ENCODE peak calls at places on chromosomes 4 and X, in seven cellular contexts. T, O, H, G, Z, C and D are unnamed samples.
A peak's percentile ranks its signal among the peaks of the same experiment; 100 is the strongest.

GRCh38 chr4:174222266-174222872 is 61.1 kb downstream of the FBXO8 start:
- DNase-seq in T (peak; percentile 27), O (no peak), H (no peak), G (no peak), Z (no peak), C (no peak), D (no peak)

GRCh38 chr4:105014242-105015031 is 132.2 kb upstream of the TET2 start:
- DNase-seq in T (no peak), O (no peak), H (no peak), G (no peak), Z (no peak), C (no peak), D (no peak)

GRCh38 chr4:181224826-181225225 is 1018.4 kb upstream of the TENM3 start:
- DNase-seq in T (no peak), O (no peak), H (no peak), G (no peak), Z (no peak), C (no peak), D (no peak)

GRCh38 chr4:28772066-28772465 is 1911.4 kb downstream of the STIM2 start:
- DNase-seq in T (peak; percentile 2), O (peak; percentile 58), H (peak; percentile 21), G (peak; percentile 34), Z (no peak), C (no peak), D (peak; percentile 4)

GRCh38 chr4:114217150-114217817 is 237.8 kb upstream of the ARSJ start:
- DNase-seq in T (no peak), O (no peak), H (no peak), G (no peak), Z (no peak), C (no peak), D (no peak)

GRCh38 chr4:118337954-118338353 is 14.8 kb downstream of the PRSS12 start:
- DNase-seq in T (no peak), O (no peak), H (no peak), G (no peak), Z (no peak), C (no peak), D (no peak)

GRCh38 chr4:17066972-17067371 is 168.5 kb upstream of the LDB2 start:
- DNase-seq in T (peak; percentile 80), O (peak; percentile 34), H (peak; percentile 67), G (peak; percentile 73), Z (no peak), C (peak; percentile 69), D (peak; percentile 4)

GRCh38 chr4:144646523-144647094 is 653 bp downstream of the HHIP start:
- DNase-seq in T (no peak), O (no peak), H (no peak), G (no peak), Z (no peak), C (no peak), D (no peak)

GRCh38 chrX:78092296-78092695 is 11.8 kb upstream of the PGK1 start:
- DNase-seq in T (peak; percentile 40), O (no peak), H (peak; percentile 4), G (peak; percentile 37), Z (no peak), C (no peak), D (no peak)

GRCh38 chr4:124997907-124998306 is 285.4 kb upstream of the ANKRD50 start:
- DNase-seq in T (no peak), O (no peak), H (no peak), G (no peak), Z (no peak), C (no peak), D (no peak)

GRCh38 chr4:174996079-174996478 is 77.9 kb downstream of the ADAM29 start:
- DNase-seq in T (no peak), O (no peak), H (no peak), G (no peak), Z (no peak), C (no peak), D (no peak)

GRCh38 chr4:123340381-123340701 is 56.3 kb upstream of the SPRY1 start:
- DNase-seq in T (peak; percentile 63), O (no peak), H (peak; percentile 53), G (peak; percentile 52), Z (no peak), C (peak; percentile 27), D (peak; percentile 41)

GRCh38 chrX:17535229-17535628 is 160.2 kb downstream of the NHS start:
- DNase-seq in T (no peak), O (no peak), H (no peak), G (no peak), Z (no peak), C (no peak), D (no peak)
- TF ChIP-seq CTCF in T (peak; percentile 46), O (peak; percentile 35), H (peak; percentile 43), G (peak; percentile 41), Z (peak; percentile 56), C (peak; percentile 43), D (peak; percentile 51)

DNA sequence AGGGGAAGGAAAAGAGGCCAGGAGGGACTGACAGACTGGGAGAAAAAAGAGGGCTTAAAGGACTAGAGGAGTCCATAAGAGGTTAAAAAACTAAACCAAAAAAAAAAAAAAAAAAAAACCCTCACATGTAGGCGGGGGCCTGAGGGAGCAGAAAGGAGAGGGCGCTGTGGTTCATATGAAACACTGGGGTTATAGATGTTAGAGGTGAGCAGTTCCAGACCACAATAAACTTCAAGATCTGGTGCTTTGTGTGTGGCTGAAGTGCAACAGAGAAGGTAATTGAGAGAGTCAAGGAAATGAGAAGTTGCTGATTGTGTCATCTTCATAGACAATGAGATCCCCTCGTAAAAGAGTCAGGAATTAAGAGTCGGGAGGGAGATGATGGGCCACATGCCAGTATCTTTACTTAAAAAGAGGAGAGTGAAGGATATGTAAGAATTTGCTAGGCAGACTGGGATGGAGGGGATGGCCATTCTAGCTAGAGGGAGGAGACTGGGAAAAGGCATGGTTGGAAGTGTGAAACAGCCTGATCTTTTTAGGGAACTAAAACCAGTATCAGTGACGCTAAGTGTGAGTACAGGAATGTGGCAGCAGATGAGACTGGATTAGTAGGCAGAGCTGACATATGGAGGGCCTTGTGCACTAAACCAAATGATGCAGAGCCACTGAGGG is 18.4 kb upstream of the OGT start:
- DNase-seq in T (no peak), O (no peak), H (no peak), G (no peak), Z (no peak), C (no peak), D (no peak)
- TF ChIP-seq CTCF in T (no peak), O (no peak), H (no peak), G (no peak), Z (no peak), C (no peak), D (no peak)

GRCh38 chr4:40306203-40306602 is 28.9 kb upstream of the CHRNA9 start:
- DNase-seq in T (no peak), O (no peak), H (no peak), G (no peak), Z (no peak), C (no peak), D (no peak)

GRCh38 chr4:40306991-40307390 is 28.1 kb upstream of the CHRNA9 start:
- DNase-seq in T (no peak), O (no peak), H (no peak), G (no peak), Z (no peak), C (no peak), D (no peak)

GRCh38 chr4:40308528-40309122 is 26.5 kb upstream of the CHRNA9 start:
- DNase-seq in T (no peak), O (no peak), H (no peak), G (no peak), Z (no peak), C (no peak), D (no peak)

GRCh38 chr4:40309250-40309774 is 25.8 kb upstream of the CHRNA9 start:
- DNase-seq in T (peak; percentile 53), O (no peak), H (no peak), G (peak; percentile 56), Z (peak; percentile 84), C (peak; percentile 61), D (peak; percentile 20)

GRCh38 chr4:40307627-40308497 is 27.3 kb upstream of the CHRNA9 start:
- DNase-seq in T (no peak), O (no peak), H (no peak), G (no peak), Z (peak; percentile 18), C (no peak), D (no peak)
- TF ChIP-seq CTCF in T (no peak), O (no peak), H (no peak), G (no peak), Z (no peak), C (no peak), D (no peak)

GRCh38 chr4:184289179-184289535 is 71.5 kb upstream of the ENPP6 start:
- DNase-seq in T (no peak), O (no peak), H (no peak), G (no peak), Z (no peak), C (no peak), D (no peak)

GRCh38 chr4:184288451-184289178 is 70.9 kb upstream of the ENPP6 start:
- DNase-seq in T (no peak), O (no peak), H (no peak), G (no peak), Z (no peak), C (no peak), D (no peak)

GRCh38 chr4:184284742-184285141 is 67.1 kb upstream of the ENPP6 start:
- DNase-seq in T (no peak), O (no peak), H (no peak), G (no peak), Z (no peak), C (no peak), D (no peak)

GRCh38 chr4:184286346-184286745 is 68.7 kb upstream of the ENPP6 start:
- DNase-seq in T (no peak), O (no peak), H (no peak), G (no peak), Z (no peak), C (no peak), D (no peak)

DNA sequence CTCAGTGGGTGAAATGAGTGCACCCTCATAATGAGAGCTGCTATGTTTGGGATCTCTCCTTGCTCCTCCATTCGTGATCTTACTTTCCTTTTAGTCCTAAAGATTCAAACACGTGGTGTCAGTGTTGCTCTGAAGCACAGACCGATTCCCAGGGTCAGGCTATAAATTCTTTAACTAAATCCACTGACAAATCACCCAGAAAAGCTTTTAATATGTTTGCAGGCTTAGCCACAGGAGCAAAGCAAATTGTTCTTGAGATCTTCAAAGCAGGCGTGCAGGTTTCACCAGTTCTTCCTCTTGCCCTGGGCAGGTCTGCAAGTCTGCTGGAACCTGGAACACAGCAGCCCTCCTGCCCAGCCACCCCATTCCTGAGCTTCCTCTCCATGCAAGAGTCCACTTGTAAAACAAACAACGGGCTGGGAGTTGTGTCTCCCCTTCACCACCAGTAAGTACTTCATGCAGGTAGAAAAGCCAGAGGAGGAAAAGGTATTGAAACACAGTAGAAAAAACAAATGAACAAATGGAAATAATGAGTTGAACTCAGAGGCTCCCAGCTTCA is 70.1 kb upstream of the ENPP6 start:
- DNase-seq in T (no peak), O (no peak), H (no peak), G (peak; percentile 21), Z (no peak), C (peak; percentile 23), D (no peak)
- TF ChIP-seq CTCF in T (no peak), O (peak; percentile 28), H (peak; percentile 32), G (peak; percentile 43), Z (peak; percentile 61), C (peak; percentile 38), D (peak; percentile 51)